ENCODE peak calls at places on chromosome 16, in five cellular contexts. One of them, this sample, is unnamed.

GRCh38 chr16:86059253-86060171 is 160.6 kb downstream of the IRF8 start:
- DNase-seq in epithelial cell of proximal tubule: no peak
- DNase-seq in lower leg skin: no peak
- DNase-seq in HCT116: no peak
- DNase-seq in progenitor cell of endocrine pancreas: no peak
- DNase-seq in this sample: peak

GRCh38 chr16:24850289-24850931 is 4.6 kb downstream of the SLC5A11 start:
- DNase-seq in epithelial cell of proximal tubule: no peak
- DNase-seq in lower leg skin: no peak
- DNase-seq in HCT116: no peak
- DNase-seq in progenitor cell of endocrine pancreas: no peak
- DNase-seq in this sample: no peak

GRCh38 chr16:88857728-88858339 is 907 bp downstream of the TRAPPC2L start:
- DNase-seq in epithelial cell of proximal tubule: peak
- DNase-seq in lower leg skin: peak
- DNase-seq in HCT116: peak
- DNase-seq in progenitor cell of endocrine pancreas: peak
- DNase-seq in this sample: peak

GRCh38 chr16:4684763-4685162 is 8.6 kb upstream of the NUDT16L1 start:
- DNase-seq in epithelial cell of proximal tubule: no peak
- DNase-seq in lower leg skin: no peak
- DNase-seq in HCT116: no peak
- DNase-seq in progenitor cell of endocrine pancreas: no peak
- DNase-seq in this sample: no peak

GRCh38 chr16:85863384-85863774 is 35.6 kb upstream of the IRF8 start:
- DNase-seq in epithelial cell of proximal tubule: no peak
- DNase-seq in lower leg skin: no peak
- DNase-seq in HCT116: no peak
- DNase-seq in progenitor cell of endocrine pancreas: no peak
- DNase-seq in this sample: no peak

GRCh38 chr16:27721548-27722265 is 171.8 kb downstream of the KATNIP start:
- DNase-seq in epithelial cell of proximal tubule: no peak
- DNase-seq in lower leg skin: peak
- DNase-seq in HCT116: no peak
- DNase-seq in progenitor cell of endocrine pancreas: no peak
- DNase-seq in this sample: peak

GRCh38 chr16:72937360-72937759 is 110.6 kb downstream of the ZFHX3 start:
- DNase-seq in epithelial cell of proximal tubule: no peak
- DNase-seq in lower leg skin: no peak
- DNase-seq in HCT116: no peak
- DNase-seq in progenitor cell of endocrine pancreas: no peak
- DNase-seq in this sample: no peak

GRCh38 chr16:1445518-1446197 is 1.3 kb upstream of the CCDC154 start:
- DNase-seq in epithelial cell of proximal tubule: no peak
- DNase-seq in lower leg skin: no peak
- DNase-seq in HCT116: no peak
- DNase-seq in progenitor cell of endocrine pancreas: no peak
- DNase-seq in this sample: no peak

GRCh38 chr16:12958366-12958765 is 57.0 kb downstream of the SHISA9 start:
- DNase-seq in epithelial cell of proximal tubule: no peak
- DNase-seq in lower leg skin: no peak
- DNase-seq in HCT116: no peak
- DNase-seq in progenitor cell of endocrine pancreas: no peak
- DNase-seq in this sample: no peak

GRCh38 chr16:65212791-65213190 is 90.9 kb upstream of the CDH11 start:
- DNase-seq in epithelial cell of proximal tubule: no peak
- DNase-seq in lower leg skin: no peak
- DNase-seq in HCT116: no peak
- DNase-seq in progenitor cell of endocrine pancreas: no peak
- DNase-seq in this sample: no peak

GRCh38 chr16:12901204-12901596 is 198 bp upstream of the SHISA9 start:
- DNase-seq in epithelial cell of proximal tubule: no peak
- DNase-seq in lower leg skin: no peak
- DNase-seq in HCT116: no peak
- DNase-seq in progenitor cell of endocrine pancreas: peak
- DNase-seq in this sample: peak

GRCh38 chr16:8866118-8866883 is 2.5 kb downstream of the CARHSP1 start:
- DNase-seq in epithelial cell of proximal tubule: no peak
- DNase-seq in lower leg skin: no peak
- DNase-seq in HCT116: no peak
- DNase-seq in progenitor cell of endocrine pancreas: peak
- DNase-seq in this sample: peak

GRCh38 chr16:19737306-19737975 is 19.4 kb downstream of the IQCK start:
- DNase-seq in epithelial cell of proximal tubule: no peak
- DNase-seq in lower leg skin: no peak
- DNase-seq in HCT116: no peak
- DNase-seq in progenitor cell of endocrine pancreas: no peak
- DNase-seq in this sample: no peak

GRCh38 chr16:88383401-88384221 is 852 bp downstream of the ZNF469 start:
- DNase-seq in epithelial cell of proximal tubule: no peak
- DNase-seq in lower leg skin: no peak
- DNase-seq in HCT116: peak
- DNase-seq in progenitor cell of endocrine pancreas: peak
- DNase-seq in this sample: peak

GRCh38 chr16:64137976-64138375 is 983.9 kb downstream of the CDH11 start:
- DNase-seq in epithelial cell of proximal tubule: no peak
- DNase-seq in lower leg skin: no peak
- DNase-seq in HCT116: no peak
- DNase-seq in progenitor cell of endocrine pancreas: no peak
- DNase-seq in this sample: no peak

GRCh38 chr16:1130382-1130781 is 22.5 kb upstream of the CACNA1H start:
- DNase-seq in epithelial cell of proximal tubule: no peak
- DNase-seq in lower leg skin: no peak
- DNase-seq in HCT116: no peak
- DNase-seq in progenitor cell of endocrine pancreas: no peak
- DNase-seq in this sample: no peak

GRCh38 chr16:81583893-81584705 is 139.5 kb downstream of the CMIP start:
- DNase-seq in epithelial cell of proximal tubule: no peak
- DNase-seq in lower leg skin: peak
- DNase-seq in HCT116: peak
- DNase-seq in progenitor cell of endocrine pancreas: no peak
- DNase-seq in this sample: no peak

GRCh38 chr16:50234771-50235556 is 31.4 kb upstream of the ADCY7 start:
- DNase-seq in epithelial cell of proximal tubule: no peak
- DNase-seq in lower leg skin: no peak
- DNase-seq in HCT116: no peak
- DNase-seq in progenitor cell of endocrine pancreas: no peak
- DNase-seq in this sample: no peak

GRCh38 chr16:83744521-83744981 is 63.2 kb upstream of the HSBP1 start:
- DNase-seq in epithelial cell of proximal tubule: peak
- DNase-seq in lower leg skin: peak
- DNase-seq in HCT116: no peak
- DNase-seq in progenitor cell of endocrine pancreas: no peak
- DNase-seq in this sample: no peak

GRCh38 chr16:685967-686366 is 1.8 kb upstream of the JMJD8 start:
- DNase-seq in epithelial cell of proximal tubule: no peak
- DNase-seq in lower leg skin: no peak
- DNase-seq in HCT116: no peak
- DNase-seq in progenitor cell of endocrine pancreas: no peak
- DNase-seq in this sample: peak

GRCh38 chr16:70454221-70455034 is at the start of gene FCSK:
- DNase-seq in epithelial cell of proximal tubule: peak
- DNase-seq in lower leg skin: no peak
- DNase-seq in HCT116: peak
- DNase-seq in progenitor cell of endocrine pancreas: peak
- DNase-seq in this sample: peak

DNA sequence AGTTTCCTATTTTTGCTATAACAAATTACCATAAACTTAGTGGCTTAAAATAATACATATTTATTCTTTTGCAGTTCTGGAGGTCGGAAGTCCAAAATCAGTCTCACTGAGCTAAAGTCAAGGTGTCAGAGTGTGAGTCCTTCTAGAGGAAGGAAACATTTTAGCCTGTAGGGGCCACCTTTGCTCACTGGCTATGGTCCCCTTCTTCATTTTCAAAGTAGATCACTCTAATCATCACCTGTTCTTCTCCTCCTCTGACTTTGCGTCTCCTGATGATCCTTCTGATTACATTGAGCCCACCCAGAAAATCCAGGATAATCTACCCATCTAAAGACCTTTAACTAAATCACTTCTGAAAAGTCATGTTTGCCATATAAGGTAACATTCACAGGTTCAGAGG is 534.4 kb upstream of the SALL1 start:
- DNase-seq in epithelial cell of proximal tubule: no peak
- DNase-seq in lower leg skin: no peak
- DNase-seq in HCT116: no peak
- DNase-seq in progenitor cell of endocrine pancreas: no peak
- DNase-seq in this sample: no peak
- TF ChIP-seq CTCF in epithelial cell of proximal tubule: no peak
- TF ChIP-seq CTCF in lower leg skin: no peak
- TF ChIP-seq CTCF in HCT116: no peak
- TF ChIP-seq CTCF in progenitor cell of endocrine pancreas: no peak
- TF ChIP-seq CTCF in this sample: no peak

GRCh38 chr16:80175011-80175410 is 365.8 kb upstream of the DYNLRB2 start:
- DNase-seq in epithelial cell of proximal tubule: no peak
- DNase-seq in lower leg skin: no peak
- DNase-seq in HCT116: no peak
- DNase-seq in progenitor cell of endocrine pancreas: no peak
- DNase-seq in this sample: no peak

GRCh38 chr16:80167657-80168056 is 373.1 kb upstream of the DYNLRB2 start:
- DNase-seq in epithelial cell of proximal tubule: peak
- DNase-seq in lower leg skin: no peak
- DNase-seq in HCT116: no peak
- DNase-seq in progenitor cell of endocrine pancreas: no peak
- DNase-seq in this sample: no peak

GRCh38 chr16:80174416-80174815 is 366.4 kb upstream of the DYNLRB2 start:
- DNase-seq in epithelial cell of proximal tubule: peak
- DNase-seq in lower leg skin: no peak
- DNase-seq in HCT116: no peak
- DNase-seq in progenitor cell of endocrine pancreas: no peak
- DNase-seq in this sample: no peak

GRCh38 chr16:80171199-80171598 is 369.6 kb upstream of the DYNLRB2 start:
- DNase-seq in epithelial cell of proximal tubule: no peak
- DNase-seq in lower leg skin: no peak
- DNase-seq in HCT116: no peak
- DNase-seq in progenitor cell of endocrine pancreas: no peak
- DNase-seq in this sample: no peak

GRCh38 chr16:80171746-80172145 is 369.0 kb upstream of the DYNLRB2 start:
- DNase-seq in epithelial cell of proximal tubule: no peak
- DNase-seq in lower leg skin: no peak
- DNase-seq in HCT116: no peak
- DNase-seq in progenitor cell of endocrine pancreas: no peak
- DNase-seq in this sample: no peak
- TF ChIP-seq CTCF in epithelial cell of proximal tubule: no peak
- TF ChIP-seq CTCF in lower leg skin: no peak
- TF ChIP-seq CTCF in HCT116: no peak
- TF ChIP-seq CTCF in progenitor cell of endocrine pancreas: no peak
- TF ChIP-seq CTCF in this sample: no peak

DNA sequence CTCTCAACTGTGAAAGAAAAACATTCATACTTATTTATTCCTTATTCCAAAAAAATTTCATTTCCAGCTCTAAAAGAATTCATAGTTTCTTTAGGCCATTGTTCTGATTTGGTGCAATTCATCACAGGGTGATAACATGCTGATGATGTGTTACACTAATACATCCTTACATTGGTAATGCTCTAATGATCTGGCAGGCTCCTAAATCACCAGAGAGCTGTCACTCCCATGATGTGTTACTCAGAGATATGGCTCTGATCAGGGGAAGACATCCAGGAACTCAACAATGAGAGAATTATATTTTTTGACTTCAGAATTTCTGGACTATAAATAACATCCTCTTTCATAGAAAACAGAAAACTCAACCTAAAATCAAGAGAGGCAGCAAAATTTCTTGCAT is 209.3 kb downstream of the CHD9NB start:
- DNase-seq in epithelial cell of proximal tubule: no peak
- DNase-seq in lower leg skin: no peak
- DNase-seq in HCT116: no peak
- DNase-seq in progenitor cell of endocrine pancreas: no peak
- DNase-seq in this sample: no peak
- TF ChIP-seq CTCF in epithelial cell of proximal tubule: no peak
- TF ChIP-seq CTCF in lower leg skin: no peak
- TF ChIP-seq CTCF in HCT116: no peak
- TF ChIP-seq CTCF in progenitor cell of endocrine pancreas: no peak
- TF ChIP-seq CTCF in this sample: no peak

DNA sequence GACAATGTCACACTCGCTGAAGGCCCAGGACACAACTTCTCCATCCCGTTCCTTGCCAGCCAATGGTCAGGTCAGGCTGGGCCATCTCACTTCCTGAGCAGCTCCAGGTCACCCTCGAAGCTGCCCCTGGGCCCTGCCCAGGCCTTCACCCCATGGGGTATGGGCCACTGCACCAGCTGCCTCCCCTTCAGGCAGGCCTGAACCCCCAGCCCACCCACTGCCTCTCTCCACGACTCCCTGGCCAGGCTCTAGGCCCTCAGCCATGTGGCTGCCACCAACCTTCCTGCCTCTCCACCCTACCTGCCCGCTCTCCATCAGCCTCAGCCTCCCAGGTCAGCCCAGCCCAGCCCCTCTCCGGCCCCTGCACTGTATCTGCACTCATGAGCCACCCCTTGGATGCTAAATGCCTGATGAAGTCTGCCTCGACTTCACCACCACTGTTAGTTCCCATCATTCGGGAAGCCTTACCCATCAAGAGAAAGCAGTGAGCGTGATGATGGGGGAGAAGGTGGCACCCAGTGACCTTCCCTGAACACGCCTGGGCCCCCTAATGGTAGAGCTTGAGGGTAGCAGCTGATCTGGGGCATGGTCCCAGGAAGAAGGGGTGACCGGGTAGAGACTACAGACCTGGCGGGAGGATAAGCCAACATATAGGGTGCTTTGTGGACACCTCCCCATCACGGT is 30.9 kb upstream of the C16orf95 start:
- DNase-seq in epithelial cell of proximal tubule: no peak
- DNase-seq in lower leg skin: no peak
- DNase-seq in HCT116: no peak
- DNase-seq in progenitor cell of endocrine pancreas: no peak
- DNase-seq in this sample: no peak
- TF ChIP-seq CTCF in epithelial cell of proximal tubule: peak
- TF ChIP-seq CTCF in lower leg skin: no peak
- TF ChIP-seq CTCF in HCT116: no peak
- TF ChIP-seq CTCF in progenitor cell of endocrine pancreas: peak
- TF ChIP-seq CTCF in this sample: no peak

GRCh38 chr16:59113009-59113408 is 378.9 kb upstream of the GOT2 start:
- DNase-seq in epithelial cell of proximal tubule: no peak
- DNase-seq in lower leg skin: no peak
- DNase-seq in HCT116: no peak
- DNase-seq in progenitor cell of endocrine pancreas: no peak
- DNase-seq in this sample: no peak

GRCh38 chr16:59111280-59111679 is 377.2 kb upstream of the GOT2 start:
- DNase-seq in epithelial cell of proximal tubule: no peak
- DNase-seq in lower leg skin: no peak
- DNase-seq in HCT116: no peak
- DNase-seq in progenitor cell of endocrine pancreas: no peak
- DNase-seq in this sample: no peak

GRCh38 chr16:59108374-59108773 is 374.3 kb upstream of the GOT2 start:
- DNase-seq in epithelial cell of proximal tubule: no peak
- DNase-seq in lower leg skin: no peak
- DNase-seq in HCT116: no peak
- DNase-seq in progenitor cell of endocrine pancreas: no peak
- DNase-seq in this sample: no peak
- TF ChIP-seq CTCF in epithelial cell of proximal tubule: no peak
- TF ChIP-seq CTCF in lower leg skin: no peak
- TF ChIP-seq CTCF in HCT116: no peak
- TF ChIP-seq CTCF in progenitor cell of endocrine pancreas: no peak
- TF ChIP-seq CTCF in this sample: no peak

GRCh38 chr16:67919618-67920210 is 11.9 kb downstream of the CTRL start:
- DNase-seq in epithelial cell of proximal tubule: no peak
- DNase-seq in lower leg skin: no peak
- DNase-seq in HCT116: no peak
- DNase-seq in progenitor cell of endocrine pancreas: no peak
- DNase-seq in this sample: no peak
- TF ChIP-seq CTCF in epithelial cell of proximal tubule: no peak
- TF ChIP-seq CTCF in lower leg skin: no peak
- TF ChIP-seq CTCF in HCT116: no peak
- TF ChIP-seq CTCF in progenitor cell of endocrine pancreas: no peak
- TF ChIP-seq CTCF in this sample: no peak